ENCODE peak calls at places on chromosomes 1 and 21, in ten cellular contexts. S is esophagus muscularis mucosa, M is IMR-90, A is fibroblast of pulmonary artery, R is heart right ventricle, N is lower lobe of right lung, V is left lung, J is neural progenitor cell, Q is ovary, L is osteoblast. W is an unnamed sample.
A peak's percentile ranks its signal among the peaks of the same experiment; 100 is the strongest.

GRCh38 chr1:204263240-204263848 is 49.6 kb upstream of the GOLT1A start:
- DNase-seq in S (no peak), M (peak; percentile 38), A (no peak), R (no peak), N (no peak), V (no peak), J (no peak), Q (no peak), L (no peak), W (no peak)

GRCh38 chr1:53328009-53328489 is at the start of gene LRP8:
- DNase-seq in S (no peak), M (peak; percentile 56), A (peak; percentile 58), R (peak; percentile 64), N (peak; percentile 86), V (peak; percentile 81), J (peak; percentile 91), Q (peak; percentile 70), L (peak; percentile 99), W (peak; percentile 63)

GRCh38 chr1:1024421-1025415 is 4.8 kb downstream of the AGRN start:
- DNase-seq in S (no peak), M (no peak), A (peak; percentile 21), R (no peak), N (peak; percentile 88), V (peak; percentile 80), J (peak; percentile 79), Q (no peak), L (no peak), W (peak; percentile 78)

GRCh38 chr21:46662765-46663500 is 27.5 kb downstream of the PRMT2 start:
- DNase-seq in S (no peak), M (no peak), A (no peak), R (no peak), N (no peak), V (no peak), J (no peak), Q (no peak), L (peak; percentile 71), W (no peak)

GRCh38 chr1:17012775-17013501 is 1.2 kb upstream of the ATP13A2 start:
- DNase-seq in S (no peak), M (no peak), A (peak; percentile 25), R (no peak), N (peak; percentile 20), V (no peak), J (peak; percentile 53), Q (no peak), L (peak; percentile 89), W (no peak)

GRCh38 chr1:158248122-158248521 is 6.1 kb upstream of the CD1A start:
- DNase-seq in S (no peak), M (no peak), A (no peak), R (peak; percentile 23), N (no peak), V (peak; percentile 46), J (no peak), Q (no peak), L (no peak), W (no peak)

GRCh38 chr1:161133220-161133740 is 813 bp upstream of the DEDD start:
- DNase-seq in S (no peak), M (peak; percentile 23), A (no peak), R (no peak), N (no peak), V (no peak), J (no peak), Q (no peak), L (no peak), W (no peak)

GRCh38 chr1:3609016-3609768 is 2.1 kb downstream of the MEGF6 start:
- DNase-seq in S (no peak), M (no peak), A (no peak), R (no peak), N (no peak), V (no peak), J (no peak), Q (no peak), L (peak; percentile 93), W (no peak)

GRCh38 chr1:116529199-116529616 is 41.6 kb downstream of the CD58 start:
- DNase-seq in S (no peak), M (peak; percentile 20), A (no peak), R (no peak), N (no peak), V (no peak), J (no peak), Q (no peak), L (peak; percentile 86), W (no peak)

GRCh38 chr1:56333461-56333860 is 245.9 kb downstream of the PLPP3 start:
- DNase-seq in S (no peak), M (no peak), A (no peak), R (no peak), N (no peak), V (no peak), J (no peak), Q (no peak), L (no peak), W (no peak)

GRCh38 chr1:230143534-230143933 is 76.5 kb downstream of the GALNT2 start:
- DNase-seq in S (no peak), M (no peak), A (no peak), R (no peak), N (no peak), V (no peak), J (no peak), Q (no peak), L (no peak), W (no peak)

GRCh38 chr1:111605553-111605952 is 14.0 kb upstream of the RAP1A start:
- DNase-seq in S (no peak), M (peak; percentile 36), A (peak; percentile 59), R (no peak), N (no peak), V (no peak), J (no peak), Q (no peak), L (peak; percentile 92), W (no peak)

GRCh38 chr1:1687846-1688245 is 4.7 kb downstream of the SLC35E2B start:
- DNase-seq in S (no peak), M (no peak), A (no peak), R (no peak), N (peak; percentile 19), V (no peak), J (no peak), Q (peak; percentile 10), L (peak; percentile 39), W (no peak)

DNA sequence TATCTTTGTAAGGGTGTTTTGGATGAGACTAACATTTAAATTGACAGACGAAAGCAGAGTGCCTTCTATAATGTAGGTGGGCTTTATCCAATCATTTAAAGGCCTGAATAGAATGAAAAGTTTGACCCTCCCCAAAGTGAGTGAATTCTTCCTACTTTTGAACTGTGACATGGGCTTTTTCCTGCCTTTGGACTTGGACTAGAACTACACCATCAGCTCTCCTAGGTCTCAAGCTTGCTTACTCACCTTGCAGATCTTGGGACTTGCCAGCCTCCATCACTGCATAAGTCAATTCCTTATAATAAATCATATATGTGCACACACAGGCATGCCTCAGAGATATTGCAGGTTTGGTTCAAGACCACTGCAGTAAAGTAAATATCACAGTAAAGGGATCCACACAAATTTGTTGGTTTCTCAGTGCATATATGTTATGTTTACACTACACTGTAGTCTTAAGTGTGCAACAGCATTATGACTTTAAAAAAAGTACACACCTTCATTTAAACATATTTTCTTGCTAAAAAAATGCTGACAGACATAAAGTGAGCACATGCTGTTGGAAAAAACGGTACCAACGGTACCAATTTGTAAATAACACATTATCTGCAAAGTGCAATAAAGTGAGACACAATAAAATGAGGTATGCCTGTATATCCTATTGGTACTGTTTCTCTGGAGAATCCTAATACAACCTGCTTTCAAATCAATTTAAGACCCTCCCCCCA is 51.6 kb upstream of the ATF3 start:
- DNase-seq in S (no peak), M (no peak), A (no peak), R (no peak), N (no peak), V (no peak), J (no peak), Q (no peak), L (no peak), W (no peak)
- TF ChIP-seq CTCF in S (no peak), M (no peak), A (no peak), R (no peak), N (no peak), V (no peak), J (no peak), Q (no peak), L (no peak), W (no peak)

DNA sequence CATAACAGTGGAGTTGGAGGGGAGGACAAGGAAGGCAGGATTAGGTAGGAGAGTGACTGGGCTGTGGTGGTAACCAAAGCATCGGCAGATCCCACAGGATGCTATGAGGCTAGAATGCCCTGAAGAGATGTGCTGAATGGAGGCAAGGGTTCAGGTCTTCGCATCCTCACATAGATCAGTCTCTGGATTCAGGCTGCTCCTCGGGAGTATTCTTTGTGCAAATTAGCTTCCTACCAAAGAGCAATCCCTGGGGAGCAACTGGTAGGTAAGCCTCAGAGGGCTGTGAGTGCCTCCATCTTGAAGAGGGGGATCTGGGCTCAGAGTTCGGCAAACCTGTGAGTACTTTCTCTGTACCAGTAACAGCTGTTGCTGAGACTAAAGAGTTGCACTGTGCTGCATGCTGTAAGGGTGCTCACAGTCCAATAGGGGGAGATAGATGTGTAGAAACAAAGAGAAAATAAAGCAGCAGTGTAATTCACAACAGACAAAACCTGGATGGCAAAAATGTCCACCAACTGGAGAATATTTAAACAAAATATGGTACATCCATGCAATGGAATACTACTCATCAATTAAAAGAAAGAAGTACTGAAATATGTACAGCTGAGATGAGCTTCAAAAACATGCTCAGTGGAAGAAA is 322.4 kb upstream of the DEPDC1 start:
- DNase-seq in S (no peak), M (peak; percentile 1), A (peak; percentile 20), R (no peak), N (no peak), V (no peak), J (peak; percentile 56), Q (no peak), L (peak; percentile 81), W (no peak)
- TF ChIP-seq CTCF in S (peak; percentile 18), M (peak; percentile 24), A (peak; percentile 47), R (peak; percentile 44), N (no peak), V (peak; percentile 14), J (peak; percentile 73), Q (no peak), L (no peak), W (no peak)

DNA sequence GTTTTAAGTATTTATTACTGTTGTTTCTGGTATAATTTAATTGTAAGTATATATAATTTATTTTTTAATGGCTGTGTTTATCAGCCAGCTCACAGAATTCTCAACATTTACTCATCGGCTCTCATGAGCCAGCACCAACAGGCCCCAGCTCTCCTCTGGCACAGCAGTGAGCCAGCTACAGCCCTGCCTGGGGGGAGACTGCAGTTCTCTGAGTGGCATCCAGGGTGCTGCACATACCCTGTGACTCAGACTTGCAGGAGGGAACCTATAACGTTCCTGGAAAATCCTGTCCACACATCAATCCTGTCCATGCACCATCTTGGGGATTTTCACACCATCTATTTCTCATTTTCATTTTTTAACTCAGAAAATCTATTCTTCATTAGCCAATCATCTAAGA is 36.5 kb downstream of the FHAD1 start:
- DNase-seq in S (no peak), M (peak; percentile 59), A (no peak), R (peak; percentile 30), N (no peak), V (no peak), J (no peak), Q (no peak), L (peak; percentile 93), W (no peak)
- TF ChIP-seq CTCF in S (peak; percentile 43), M (peak; percentile 27), A (peak; percentile 4), R (peak; percentile 21), N (no peak), V (no peak), J (no peak), Q (no peak), L (peak; percentile 45), W (no peak)

DNA sequence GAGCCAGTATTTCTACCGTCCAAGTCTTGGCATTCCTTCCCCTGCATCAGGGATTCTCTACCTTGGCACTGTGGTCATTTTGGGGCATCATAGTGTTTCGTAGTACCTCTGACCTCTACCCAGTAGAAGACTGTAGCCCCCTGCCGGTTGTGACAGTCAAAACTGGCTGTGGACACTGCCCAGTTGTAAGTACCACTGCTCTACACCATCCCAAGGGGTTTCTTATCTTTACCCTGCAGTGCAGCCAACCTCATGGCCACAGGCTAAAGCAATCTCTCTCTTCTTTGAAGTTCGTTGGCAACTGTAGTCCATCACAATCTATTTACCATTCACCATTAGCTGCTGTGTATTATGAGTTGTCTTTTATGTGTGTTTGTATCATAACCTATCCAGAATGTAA is 29.3 kb upstream of the ERO1B start:
- DNase-seq in S (no peak), M (no peak), A (no peak), R (no peak), N (no peak), V (no peak), J (peak; percentile 18), Q (no peak), L (no peak), W (no peak)
- TF ChIP-seq CTCF in S (no peak), M (no peak), A (no peak), R (no peak), N (no peak), V (no peak), J (peak; percentile 6), Q (no peak), L (no peak), W (no peak)

W was measured in mesothelial cell of epicardium.